ENCODE peak calls at places on chromosomes 5 and 9, in six cellular contexts. M, E, Y, K, A and W are unnamed samples.

GRCh38 chr9:69660304-69660703 is 11.9 kb downstream of the APBA1 start:
- DNase-seq in M (no peak), K (no peak), E (no peak), A (no peak), Y (no peak), W (no peak)

GRCh38 chr9:75993434-75993833 is 103.0 kb downstream of the PCSK5 start:
- DNase-seq in M (peak), K (peak), E (no peak), A (no peak), Y (no peak), W (no peak)

GRCh38 chr9:36151306-36152210 is 15.0 kb downstream of the GLIPR2 start:
- DNase-seq in Y (peak), K (peak), E (peak), A (no peak), M (peak), W (no peak)

GRCh38 chr5:115472601-115473000 is 72.0 kb downstream of the FEM1C start:
- DNase-seq in Y (no peak), M (no peak), A (no peak), K (no peak), E (no peak), W (no peak)

GRCh38 chr9:82781965-82782392 is 281.0 kb downstream of the RASEF start:
- DNase-seq in Y (no peak), K (no peak), M (no peak), A (no peak), E (no peak), W (peak)

GRCh38 chr5:118733394-118733793 is 255.0 kb downstream of the DTWD2 start:
- DNase-seq in M (no peak), Y (no peak), A (no peak), E (no peak), K (no peak), W (no peak)

GRCh38 chr5:5826911-5827310 is 404.4 kb downstream of the ICE1 start:
- DNase-seq in E (no peak), M (no peak), Y (no peak), K (peak), A (no peak), W (no peak)

GRCh38 chr5:98108497-98108896 is 665.0 kb upstream of the RGMB start:
- DNase-seq in M (peak), A (no peak), E (no peak), Y (no peak), K (peak), W (no peak)

GRCh38 chr5:1792842-1793266 is 6.8 kb downstream of the MRPL36 start:
- DNase-seq in E (peak), M (peak), K (peak), Y (peak), A (peak), W (no peak)

GRCh38 chr5:77167695-77168111 is 42.8 kb upstream of the PDE8B start:
- DNase-seq in A (no peak), E (no peak), M (no peak), K (peak), Y (no peak), W (no peak)

GRCh38 chr9:28073278-28073677 is 500.0 kb upstream of the C9orf72 start:
- DNase-seq in Y (no peak), M (peak), K (peak), E (no peak), A (peak), W (no peak)

GRCh38 chr5:96855041-96855872 is 21.0 kb upstream of the ERAP2 start:
- DNase-seq in M (peak), Y (no peak), A (no peak), E (no peak), K (no peak), W (no peak)

GRCh38 chr9:130858734-130859705 is 24.0 kb downstream of the ABL1 start:
- DNase-seq in M (no peak), A (no peak), E (no peak), K (no peak), Y (no peak), W (no peak)

GRCh38 chr5:145531038-145531734 is 304.0 kb downstream of the PRELID2 start:
- DNase-seq in A (no peak), M (peak), K (peak), E (no peak), Y (no peak), W (no peak)

GRCh38 chr5:174320051-174320450 is 274.5 kb downstream of the NSG2 start:
- DNase-seq in E (no peak), M (no peak), Y (no peak), K (no peak), A (no peak), W (no peak)

GRCh38 chr5:64331597-64332277 is 166.1 kb downstream of the RNF180 start:
- DNase-seq in E (no peak), K (no peak), M (no peak), A (no peak), Y (no peak), W (no peak)

GRCh38 chr5:143011621-143012020 is 241.4 kb downstream of the ARHGAP26 start:
- DNase-seq in A (no peak), M (no peak), K (peak), Y (no peak), E (no peak), W (no peak)

GRCh38 chr5:40385544-40385943 is 294.2 kb upstream of the PTGER4 start:
- DNase-seq in M (peak), E (no peak), Y (no peak), K (peak), A (no peak), W (no peak)